ENCODE peak calls at places on chromosome 10, in seven cellular contexts. K is SK-N-SH, X is MM.1S, G is hepatocyte, F is HCT116, I is GM23338, Q is PC-3. W is an unnamed sample.

GRCh38 chr10:114538544-114538906 is 119.5 kb downstream of the ABLIM1 start:
- DNase-seq in K (no peak), X (peak), G (no peak), F (no peak), I (peak), Q (no peak), W (peak)

GRCh38 chr10:70323143-70323696 is 39.4 kb upstream of the NPFFR1 start:
- DNase-seq in K (no peak), X (no peak), G (no peak), F (no peak), I (no peak), Q (no peak), W (peak)

GRCh38 chr10:81995254-81995653 is 120.3 kb downstream of the NRG3 start:
- DNase-seq in K (no peak), X (no peak), G (no peak), F (no peak), I (peak), Q (no peak), W (no peak)

GRCh38 chr10:100535338-100535714 is 417 bp upstream of the HIF1AN start:
- DNase-seq in K (no peak), X (no peak), G (no peak), F (no peak), I (no peak), Q (no peak), W (no peak)

GRCh38 chr10:65778753-65779152 is 1147.1 kb upstream of the LRRTM3 start:
- DNase-seq in K (no peak), X (no peak), G (no peak), F (no peak), I (no peak), Q (no peak), W (no peak)

GRCh38 chr10:72834183-72834825 is 59.2 kb upstream of the OIT3 start:
- DNase-seq in K (peak), X (peak), G (peak), F (peak), I (peak), Q (peak), W (peak)

GRCh38 chr10:63083904-63084689 is 49.0 kb upstream of the NRBF2 start:
- DNase-seq in K (peak), X (peak), G (peak), F (peak), I (peak), Q (peak), W (peak)

GRCh38 chr10:89648074-89648473 is 3.0 kb upstream of the PANK1 start:
- DNase-seq in K (no peak), X (no peak), G (no peak), F (no peak), I (no peak), Q (no peak), W (no peak)

GRCh38 chr10:21021843-21022594 is 124.9 kb upstream of the NEBL start:
- DNase-seq in K (no peak), X (no peak), G (peak), F (no peak), I (peak), Q (peak), W (peak)

GRCh38 chr10:113576853-113577252 is 24.0 kb downstream of the HABP2 start:
- DNase-seq in K (no peak), X (peak), G (peak), F (no peak), I (peak), Q (peak), W (no peak)

GRCh38 chr10:98528166-98528784 is 81.5 kb upstream of the HPS1 start:
- DNase-seq in K (no peak), X (no peak), G (no peak), F (no peak), I (no peak), Q (peak), W (no peak)

GRCh38 chr10:127976286-127976685 is 69.4 kb downstream of the PTPRE start:
- DNase-seq in K (no peak), X (no peak), G (no peak), F (no peak), I (no peak), Q (no peak), W (no peak)

GRCh38 chr10:80166581-80167470 is 34.3 kb downstream of the PLAC9 start:
- DNase-seq in K (no peak), X (no peak), G (no peak), F (no peak), I (no peak), Q (no peak), W (no peak)

GRCh38 chr10:27157150-27157549 is 2.0 kb downstream of the MASTL start:
- DNase-seq in K (no peak), X (no peak), G (no peak), F (no peak), I (no peak), Q (no peak), W (no peak)

GRCh38 chr10:110150981-110151380 is 56.4 kb upstream of the MXI1 start:
- DNase-seq in K (no peak), X (no peak), G (no peak), F (no peak), I (no peak), Q (no peak), W (no peak)

GRCh38 chr10:110824152-110824441 is 47.6 kb upstream of the PDCD4 start:
- DNase-seq in K (no peak), X (no peak), G (no peak), F (no peak), I (no peak), Q (no peak), W (no peak)

GRCh38 chr10:47458466-47459154 is 25.3 kb downstream of the ANXA8 start:
- DNase-seq in K (no peak), X (no peak), G (peak), F (no peak), I (no peak), Q (peak), W (no peak)

GRCh38 chr10:73892314-73893080 is 18.1 kb upstream of the CAMK2G start:
- DNase-seq in K (no peak), X (no peak), G (no peak), F (no peak), I (no peak), Q (peak), W (no peak)

GRCh38 chr10:19937989-19938388 is 121.8 kb downstream of the PLXDC2 start:
- DNase-seq in K (no peak), X (no peak), G (no peak), F (no peak), I (no peak), Q (no peak), W (no peak)

GRCh38 chr10:42960491-42961155 is 116.2 kb upstream of the RET start:
- DNase-seq in K (no peak), X (no peak), G (peak), F (peak), I (peak), Q (peak), W (no peak)

GRCh38 chr10:15238553-15239335 is 70.3 kb upstream of the NMT2 start:
- DNase-seq in K (no peak), X (no peak), G (no peak), F (no peak), I (no peak), Q (no peak), W (no peak)

GRCh38 chr10:3486346-3487065 is 298.5 kb downstream of the KLF6 start:
- DNase-seq in K (peak), X (no peak), G (peak), F (peak), I (peak), Q (peak), W (no peak)

GRCh38 chr10:6578221-6579192 is 1.6 kb downstream of the PRKCQ start:
- DNase-seq in K (no peak), X (no peak), G (no peak), F (no peak), I (no peak), Q (no peak), W (peak)

GRCh38 chr10:2928219-2928840 is 139.0 kb upstream of the PFKP start:
- DNase-seq in K (peak), X (peak), G (peak), F (peak), I (peak), Q (peak), W (peak)

GRCh38 chr10:23384364-23384763 is 39.8 kb upstream of the C10orf67 start:
- DNase-seq in K (no peak), X (no peak), G (no peak), F (no peak), I (no peak), Q (peak), W (no peak)

GRCh38 chr10:29734980-29735627 is 100.3 kb upstream of the SVIL start:
- DNase-seq in K (peak), X (peak), G (peak), F (no peak), I (peak), Q (peak), W (no peak)

GRCh38 chr10:11713186-11713743 is 28.9 kb upstream of the ECHDC3 start:
- DNase-seq in K (no peak), X (no peak), G (peak), F (no peak), I (no peak), Q (no peak), W (no peak)

GRCh38 chr10:79380918-79381775 is 33.9 kb downstream of the PPIF start:
- DNase-seq in K (no peak), X (no peak), G (no peak), F (no peak), I (no peak), Q (no peak), W (no peak)

GRCh38 chr10:49355221-49355620 is 40.7 kb downstream of the DRGX start:
- DNase-seq in K (no peak), X (no peak), G (no peak), F (no peak), I (no peak), Q (no peak), W (no peak)

GRCh38 chr10:46006219-46006618 is 24.2 kb downstream of the NCOA4 start:
- DNase-seq in K (no peak), X (no peak), G (no peak), F (no peak), I (no peak), Q (peak), W (no peak)

GRCh38 chr10:67520924-67521520 is 175.0 kb downstream of the CTNNA3 start:
- DNase-seq in K (peak), X (peak), G (peak), F (peak), I (peak), Q (peak), W (peak)

GRCh38 chr10:100362570-100363496 is 15.8 kb downstream of the SCD start:
- DNase-seq in K (no peak), X (no peak), G (no peak), F (no peak), I (no peak), Q (no peak), W (no peak)

GRCh38 chr10:32266979-32267378 is 80.0 kb downstream of the EPC1 start:
- DNase-seq in K (no peak), X (no peak), G (no peak), F (no peak), I (peak), Q (no peak), W (no peak)

GRCh38 chr10:113541554-113541902 is 11.3 kb upstream of the HABP2 start:
- DNase-seq in K (no peak), X (no peak), G (no peak), F (no peak), I (no peak), Q (no peak), W (no peak)

GRCh38 chr10:124150807-124151417 is 57.5 kb upstream of the CHST15 start:
- DNase-seq in K (no peak), X (no peak), G (no peak), F (no peak), I (no peak), Q (no peak), W (no peak)

GRCh38 chr10:110511734-110512449 is 14.2 kb downstream of the DUSP5 start:
- DNase-seq in K (no peak), X (peak), G (no peak), F (no peak), I (no peak), Q (no peak), W (no peak)

GRCh38 chr10:97311106-97311615 is 7.9 kb upstream of the FRAT1 start:
- DNase-seq in K (no peak), X (no peak), G (no peak), F (no peak), I (no peak), Q (no peak), W (no peak)

GRCh38 chr10:97312897-97313296 is 6.2 kb upstream of the FRAT1 start:
- DNase-seq in K (no peak), X (no peak), G (no peak), F (no peak), I (no peak), Q (no peak), W (no peak)

GRCh38 chr10:97302088-97302791 is 9.8 kb upstream of the ARHGAP19 start:
- DNase-seq in K (no peak), X (no peak), G (no peak), F (no peak), I (no peak), Q (no peak), W (no peak)

GRCh38 chr10:97307866-97308780 is 10.9 kb upstream of the FRAT1 start:
- DNase-seq in K (no peak), X (no peak), G (no peak), F (no peak), I (no peak), Q (no peak), W (no peak)

GRCh38 chr10:97307441-97307840 is 11.6 kb upstream of the FRAT1 start:
- DNase-seq in K (no peak), X (no peak), G (no peak), F (no peak), I (no peak), Q (no peak), W (no peak)
- TF ChIP-seq EZH2phosphoT487 in K (no peak), X (no peak), G (no peak), F (no peak), I (no peak), Q (no peak), W (no peak)

GRCh38 chr10:58756126-58756525 is 243.5 kb downstream of the BICC1 start:
- DNase-seq in K (no peak), X (peak), G (no peak), F (no peak), I (no peak), Q (no peak), W (no peak)

GRCh38 chr10:58755688-58756087 is 243.0 kb downstream of the BICC1 start:
- DNase-seq in K (no peak), X (peak), G (peak), F (no peak), I (no peak), Q (peak), W (no peak)

GRCh38 chr10:58754419-58755180 is 241.9 kb downstream of the BICC1 start:
- DNase-seq in K (no peak), X (no peak), G (no peak), F (no peak), I (no peak), Q (no peak), W (no peak)

GRCh38 chr10:58758311-58758710 is 245.6 kb downstream of the BICC1 start:
- DNase-seq in K (no peak), X (no peak), G (no peak), F (no peak), I (no peak), Q (no peak), W (no peak)

DNA sequence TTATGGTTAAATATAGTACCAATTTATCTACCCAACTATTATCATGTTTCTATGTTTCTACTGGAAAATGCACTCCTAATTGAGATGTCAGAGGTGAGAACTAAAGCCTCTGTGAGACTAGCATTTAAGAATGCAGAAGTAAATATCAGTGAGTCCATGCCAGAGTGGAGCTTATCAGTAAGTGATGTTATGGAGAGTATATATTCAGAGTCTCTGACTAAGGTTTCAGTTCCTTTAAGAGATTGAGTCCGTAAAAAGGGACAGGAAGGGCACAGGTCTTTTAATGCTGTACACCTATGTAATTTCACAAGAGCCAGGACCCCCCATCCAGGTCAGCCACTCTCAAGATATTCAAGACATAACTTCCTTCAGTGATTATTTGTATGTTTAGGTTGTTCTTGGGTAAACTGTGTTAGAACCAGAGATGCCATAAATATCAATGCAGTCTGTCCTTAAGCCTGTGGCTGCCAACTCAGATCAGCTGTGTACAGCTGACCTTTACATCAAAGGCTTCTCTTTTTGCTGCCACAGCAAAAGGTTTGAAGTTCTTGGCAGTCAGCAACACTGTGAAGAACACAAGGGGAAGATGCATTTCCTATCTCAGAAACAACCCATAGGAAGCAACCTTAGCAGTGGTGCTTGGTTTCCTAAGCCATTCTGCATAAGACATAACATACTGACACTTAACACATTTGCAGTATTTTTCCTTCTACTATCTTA is 244.8 kb downstream of the BICC1 start:
- DNase-seq in K (no peak), X (peak), G (no peak), F (no peak), I (no peak), Q (no peak), W (no peak)
- H3K4me3 ChIP-seq in K (no peak), X (peak), G (no peak), F (no peak), I (no peak), Q (no peak), W (no peak)

GRCh38 chr10:13661261-13661660 is 74.5 kb downstream of the PRPF18 start:
- DNase-seq in K (peak), X (no peak), G (no peak), F (no peak), I (no peak), Q (no peak), W (no peak)

GRCh38 chr10:13660545-13660920 is 73.8 kb downstream of the PRPF18 start:
- DNase-seq in K (no peak), X (no peak), G (no peak), F (no peak), I (no peak), Q (no peak), W (no peak)

GRCh38 chr10:13658864-13659685 is 72.3 kb downstream of the PRPF18 start:
- DNase-seq in K (no peak), X (no peak), G (no peak), F (no peak), I (no peak), Q (no peak), W (no peak)

GRCh38 chr10:13658256-13658655 is 71.5 kb downstream of the PRPF18 start:
- DNase-seq in K (no peak), X (no peak), G (no peak), F (no peak), I (no peak), Q (no peak), W (no peak)

GRCh38 chr10:13659887-13660544 is 73.3 kb downstream of the PRPF18 start:
- DNase-seq in K (peak), X (peak), G (peak), F (no peak), I (peak), Q (peak), W (peak)
- TF ChIP-seq EZH2phosphoT487 in K (no peak), X (no peak), G (no peak), F (no peak), I (no peak), Q (no peak), W (no peak)

DNA sequence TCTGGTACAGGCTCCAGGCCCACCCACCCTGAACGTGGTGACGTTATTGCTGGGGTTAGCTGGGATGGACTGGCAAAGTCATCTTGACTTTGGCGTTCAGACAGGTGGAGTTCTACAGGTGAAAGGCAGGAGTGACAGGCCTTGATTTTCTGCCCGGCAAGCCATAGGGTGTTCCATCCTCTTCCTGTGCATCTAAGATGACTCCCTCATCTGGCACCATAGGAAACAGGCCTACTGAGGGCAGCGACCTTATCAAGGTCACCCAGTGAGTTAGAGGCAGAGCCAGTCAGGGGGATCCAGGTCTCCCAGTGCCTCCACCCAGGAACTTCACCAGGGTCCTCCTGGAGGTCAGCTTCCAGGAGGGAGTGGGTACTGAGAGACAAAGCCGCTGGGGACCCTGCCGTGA is 41.6 kb downstream of the HK1 start:
- DNase-seq in K (peak), X (no peak), G (no peak), F (no peak), I (no peak), Q (peak), W (no peak)
- H3K4me3 ChIP-seq in K (peak), X (no peak), G (peak), F (peak), I (peak), Q (peak), W (peak)

DNA sequence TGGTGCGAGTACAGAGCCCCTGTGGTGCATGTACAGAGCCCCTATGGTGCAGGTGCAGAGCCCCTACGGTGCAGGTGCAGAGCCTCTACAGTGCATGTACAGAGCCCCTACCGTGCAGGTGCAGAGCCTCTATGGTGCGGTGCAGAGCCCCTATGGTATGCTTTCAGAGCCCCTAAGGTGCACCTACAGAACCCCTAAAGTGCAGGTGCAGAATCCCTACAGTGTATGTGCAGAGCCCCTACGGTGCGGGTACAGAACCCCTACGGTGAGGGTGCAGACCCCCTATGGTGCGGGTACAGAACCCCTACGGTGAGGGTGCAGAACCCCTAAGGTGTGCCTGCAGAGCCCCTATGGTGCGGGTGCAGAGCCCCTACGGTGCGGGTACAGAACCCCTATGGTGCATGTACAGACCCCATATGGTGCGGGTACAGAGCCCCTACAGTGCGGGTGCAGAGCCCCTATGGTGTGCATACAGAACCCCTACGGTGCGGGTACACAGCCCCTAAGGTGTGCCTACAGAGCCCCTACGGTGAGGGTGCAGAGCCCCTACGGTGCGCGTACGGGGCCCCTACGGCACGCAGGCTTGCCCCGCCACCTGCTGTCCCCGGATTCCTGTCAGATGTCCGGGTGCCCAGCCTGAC is 53.5 kb downstream of the MGMT start:
- DNase-seq in K (no peak), X (no peak), G (no peak), F (no peak), I (no peak), Q (no peak), W (no peak)
- TF ChIP-seq EZH2phosphoT487 in K (no peak), X (no peak), G (no peak), F (no peak), I (no peak), Q (no peak), W (no peak)

GRCh38 chr10:102815790-102816549 is 21.2 kb downstream of the CYP17A1 start:
- DNase-seq in K (no peak), X (no peak), G (no peak), F (no peak), I (peak), Q (no peak), W (peak)
- H3K4me3 ChIP-seq in K (no peak), X (no peak), G (no peak), F (no peak), I (no peak), Q (no peak), W (peak)

GRCh38 chr10:78178397-78178796 is 144.7 kb downstream of the RPS24 start:
- DNase-seq in K (no peak), X (no peak), G (no peak), F (no peak), I (no peak), Q (no peak), W (no peak)

GRCh38 chr10:78176320-78177012 is 142.8 kb downstream of the RPS24 start:
- DNase-seq in K (no peak), X (no peak), G (no peak), F (no peak), I (no peak), Q (no peak), W (no peak)

GRCh38 chr10:78177431-78178185 is 143.9 kb downstream of the RPS24 start:
- DNase-seq in K (no peak), X (no peak), G (no peak), F (no peak), I (no peak), Q (no peak), W (no peak)

GRCh38 chr10:78175444-78175843 is 141.8 kb downstream of the RPS24 start:
- DNase-seq in K (no peak), X (no peak), G (no peak), F (no peak), I (no peak), Q (no peak), W (no peak)

GRCh38 chr10:78177013-78177370 is 143.3 kb downstream of the RPS24 start:
- DNase-seq in K (no peak), X (no peak), G (no peak), F (no peak), I (no peak), Q (no peak), W (no peak)
- TF ChIP-seq EZH2phosphoT487 in K (no peak), X (no peak), G (no peak), F (no peak), I (no peak), Q (no peak), W (no peak)